ENCODE peak calls at places on chromosomes 2 and 18, in seven cellular contexts. One of them, this sample, is unnamed.

GRCh38 chr2:120486441-120486840 is 140.5 kb downstream of the INHBB start:
- DNase-seq in naive thymus-derived CD4-positive, alpha-beta T cell: no peak
- DNase-seq in spleen: no peak
- DNase-seq in effector memory CD4-positive, alpha-beta T cell: no peak
- DNase-seq in GM23248: no peak
- DNase-seq in upper lobe of right lung: no peak
- DNase-seq in thoracic aorta: no peak
- DNase-seq in this sample: no peak

GRCh38 chr2:226478121-226478809 is 321.4 kb downstream of the IRS1 start:
- DNase-seq in GM23248: peak; percentile 95
- DNase-seq in effector memory CD4-positive, alpha-beta T cell: no peak
- DNase-seq in thoracic aorta: peak; percentile 21
- DNase-seq in spleen: no peak
- DNase-seq in upper lobe of right lung: no peak
- DNase-seq in naive thymus-derived CD4-positive, alpha-beta T cell: no peak
- DNase-seq in this sample: peak; percentile 70

GRCh38 chr2:203394519-203395227 is 66.5 kb downstream of the ABI2 start:
- DNase-seq in thoracic aorta: no peak
- DNase-seq in GM23248: no peak
- DNase-seq in naive thymus-derived CD4-positive, alpha-beta T cell: no peak
- DNase-seq in upper lobe of right lung: no peak
- DNase-seq in spleen: no peak
- DNase-seq in effector memory CD4-positive, alpha-beta T cell: no peak
- DNase-seq in this sample: no peak

GRCh38 chr2:154963509-154963908 is 265.0 kb downstream of the KCNJ3 start:
- DNase-seq in effector memory CD4-positive, alpha-beta T cell: no peak
- DNase-seq in upper lobe of right lung: no peak
- DNase-seq in spleen: no peak
- DNase-seq in naive thymus-derived CD4-positive, alpha-beta T cell: no peak
- DNase-seq in thoracic aorta: no peak
- DNase-seq in GM23248: no peak
- DNase-seq in this sample: no peak

GRCh38 chr2:66512626-66513025 is 77.7 kb downstream of the MEIS1 start:
- DNase-seq in naive thymus-derived CD4-positive, alpha-beta T cell: no peak
- DNase-seq in effector memory CD4-positive, alpha-beta T cell: no peak
- DNase-seq in spleen: no peak
- DNase-seq in upper lobe of right lung: no peak
- DNase-seq in thoracic aorta: no peak
- DNase-seq in GM23248: no peak
- DNase-seq in this sample: no peak

GRCh38 chr2:66428986-66429612 is 5.8 kb upstream of the MEIS1 start:
- DNase-seq in upper lobe of right lung: no peak
- DNase-seq in GM23248: peak; percentile 79
- DNase-seq in spleen: no peak
- DNase-seq in thoracic aorta: no peak
- DNase-seq in naive thymus-derived CD4-positive, alpha-beta T cell: no peak
- DNase-seq in effector memory CD4-positive, alpha-beta T cell: no peak
- DNase-seq in this sample: peak; percentile 67

GRCh38 chr2:190837991-190838390 is 42.6 kb upstream of the GLS start:
- DNase-seq in spleen: no peak
- DNase-seq in thoracic aorta: no peak
- DNase-seq in upper lobe of right lung: no peak
- DNase-seq in effector memory CD4-positive, alpha-beta T cell: no peak
- DNase-seq in naive thymus-derived CD4-positive, alpha-beta T cell: no peak
- DNase-seq in GM23248: peak; percentile 56
- DNase-seq in this sample: no peak

GRCh38 chr2:102442967-102443828 is 20.2 kb downstream of the IL18RAP start:
- DNase-seq in GM23248: peak; percentile 63
- DNase-seq in effector memory CD4-positive, alpha-beta T cell: peak; percentile 3
- DNase-seq in upper lobe of right lung: no peak
- DNase-seq in thoracic aorta: no peak
- DNase-seq in naive thymus-derived CD4-positive, alpha-beta T cell: no peak
- DNase-seq in spleen: no peak
- DNase-seq in this sample: peak; percentile 44

GRCh38 chr18:22398464-22398863 is 19.3 kb downstream of the CTAGE1 start:
- DNase-seq in spleen: no peak
- DNase-seq in GM23248: no peak
- DNase-seq in upper lobe of right lung: no peak
- DNase-seq in thoracic aorta: no peak
- DNase-seq in effector memory CD4-positive, alpha-beta T cell: no peak
- DNase-seq in naive thymus-derived CD4-positive, alpha-beta T cell: no peak
- DNase-seq in this sample: peak; percentile 22

GRCh38 chr2:42566837-42567251 is 1.6 kb upstream of the MTA3 start:
- DNase-seq in thoracic aorta: no peak
- DNase-seq in naive thymus-derived CD4-positive, alpha-beta T cell: no peak
- DNase-seq in upper lobe of right lung: no peak
- DNase-seq in spleen: no peak
- DNase-seq in GM23248: peak; percentile 43
- DNase-seq in effector memory CD4-positive, alpha-beta T cell: no peak
- DNase-seq in this sample: peak; percentile 50

GRCh38 chr2:9138507-9139085 is 68.0 kb upstream of the ASAP2 start:
- DNase-seq in effector memory CD4-positive, alpha-beta T cell: no peak
- DNase-seq in upper lobe of right lung: no peak
- DNase-seq in naive thymus-derived CD4-positive, alpha-beta T cell: no peak
- DNase-seq in spleen: peak; percentile 65
- DNase-seq in thoracic aorta: no peak
- DNase-seq in GM23248: no peak
- DNase-seq in this sample: no peak

GRCh38 chr2:120418174-120418787 is 72.3 kb downstream of the INHBB start:
- DNase-seq in upper lobe of right lung: peak; percentile 25
- DNase-seq in thoracic aorta: no peak
- DNase-seq in spleen: peak; percentile 64
- DNase-seq in GM23248: no peak
- DNase-seq in effector memory CD4-positive, alpha-beta T cell: no peak
- DNase-seq in naive thymus-derived CD4-positive, alpha-beta T cell: no peak
- DNase-seq in this sample: no peak

GRCh38 chr2:45860136-45861106 is 208.9 kb downstream of the PRKCE start:
- DNase-seq in thoracic aorta: peak; percentile 21
- DNase-seq in spleen: no peak
- DNase-seq in naive thymus-derived CD4-positive, alpha-beta T cell: no peak
- DNase-seq in effector memory CD4-positive, alpha-beta T cell: no peak
- DNase-seq in upper lobe of right lung: no peak
- DNase-seq in GM23248: peak; percentile 68
- DNase-seq in this sample: peak; percentile 61

DNA sequence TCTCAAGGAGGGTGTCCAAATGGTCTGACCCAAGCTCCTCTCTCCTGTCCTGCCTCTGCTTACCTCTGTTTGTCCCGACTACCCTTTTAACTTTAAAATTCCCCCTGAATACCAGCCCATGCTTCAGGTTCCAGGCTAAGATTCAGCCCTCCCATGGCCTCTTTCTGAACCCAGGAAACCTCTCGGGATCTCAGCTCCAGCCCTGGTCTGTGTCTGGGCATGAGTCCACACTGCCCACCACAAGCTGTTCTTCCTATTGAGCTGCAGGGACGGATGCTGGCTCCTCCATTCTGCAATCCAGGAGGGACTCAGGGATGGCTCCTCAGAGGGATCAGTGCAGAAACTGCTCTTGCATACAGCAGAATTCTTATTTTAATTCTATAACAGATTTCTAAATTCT is 78.9 kb downstream of the MYT1L start:
- DNase-seq in GM23248: no peak
- DNase-seq in effector memory CD4-positive, alpha-beta T cell: no peak
- DNase-seq in naive thymus-derived CD4-positive, alpha-beta T cell: no peak
- DNase-seq in thoracic aorta: no peak
- DNase-seq in upper lobe of right lung: peak; percentile 3
- DNase-seq in spleen: no peak
- DNase-seq in this sample: no peak
- H3K4me3 ChIP-seq in GM23248: no peak overlapping the region
- H3K4me3 ChIP-seq in effector memory CD4-positive, alpha-beta T cell: no peak overlapping the region
- H3K4me3 ChIP-seq in naive thymus-derived CD4-positive, alpha-beta T cell: no peak overlapping the region
- H3K4me3 ChIP-seq in thoracic aorta: no peak overlapping the region
- H3K4me3 ChIP-seq in upper lobe of right lung: no peak overlapping the region
- H3K4me3 ChIP-seq in spleen: no peak overlapping the region
- H3K4me3 ChIP-seq in this sample: no peak overlapping the region

DNA sequence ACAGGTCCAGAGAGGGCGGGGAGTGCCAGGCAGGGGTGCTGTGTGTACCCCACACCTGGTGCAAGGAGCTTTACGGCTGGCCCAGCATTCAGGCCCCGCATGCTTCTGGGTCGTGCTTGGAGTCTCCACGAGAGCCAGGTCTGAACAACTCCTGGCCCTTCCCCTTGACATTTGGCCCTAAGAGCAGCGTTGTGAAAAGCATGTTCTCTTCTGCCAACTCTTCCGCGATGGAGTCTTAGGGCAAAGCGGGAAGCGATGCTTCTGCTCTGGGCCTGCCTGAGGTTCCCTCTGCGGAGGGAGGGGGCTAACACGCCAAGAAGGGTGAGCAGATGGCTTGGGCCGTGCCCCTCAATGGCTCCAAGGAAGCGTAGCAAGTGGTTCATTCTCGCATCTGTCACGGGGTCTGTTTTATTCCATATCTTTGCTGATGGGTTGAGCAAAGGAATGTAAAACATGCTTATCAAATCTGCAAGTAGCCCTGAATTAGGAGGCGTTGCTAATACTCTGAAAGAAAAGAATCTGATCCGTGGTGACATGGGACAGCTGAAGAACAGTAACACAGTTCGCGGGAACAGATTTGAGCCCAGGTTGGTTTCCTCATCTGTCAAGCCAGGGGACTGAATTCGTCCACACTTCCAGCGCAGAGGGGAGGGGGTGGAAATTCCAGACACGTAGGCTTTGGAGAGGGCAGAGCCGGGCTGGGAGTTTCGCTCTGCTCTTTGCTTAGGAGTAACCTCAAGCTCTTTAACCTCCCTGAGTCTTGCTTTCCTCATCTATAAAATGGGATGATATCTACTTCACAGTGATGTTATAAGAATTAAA is 38.0 kb downstream of the DNMT3A start:
- DNase-seq in upper lobe of right lung: no peak
- DNase-seq in effector memory CD4-positive, alpha-beta T cell: no peak
- DNase-seq in spleen: no peak
- DNase-seq in naive thymus-derived CD4-positive, alpha-beta T cell: no peak
- DNase-seq in GM23248: no peak
- DNase-seq in thoracic aorta: no peak
- DNase-seq in this sample: no peak
- H3K36me3 ChIP-seq in upper lobe of right lung: peaks cover 18% of the 10 kb centered on the region
- H3K36me3 ChIP-seq in effector memory CD4-positive, alpha-beta T cell: peaks cover 36% of the 10 kb centered on the region
- H3K36me3 ChIP-seq in spleen: peaks cover 53% of the 10 kb centered on the region
- H3K36me3 ChIP-seq in naive thymus-derived CD4-positive, alpha-beta T cell: no peaks in the 10 kb centered on the region
- H3K36me3 ChIP-seq in GM23248: no peaks in the 10 kb centered on the region
- H3K36me3 ChIP-seq in thoracic aorta: no peaks in the 10 kb centered on the region
- H3K36me3 ChIP-seq in this sample: peaks cover 2% of the 10 kb centered on the region

GRCh38 chr2:7324706-7325105 is 407.5 kb downstream of the RNF144A start:
- DNase-seq in effector memory CD4-positive, alpha-beta T cell: no peak
- DNase-seq in thoracic aorta: no peak
- DNase-seq in GM23248: no peak
- DNase-seq in spleen: no peak
- DNase-seq in upper lobe of right lung: no peak
- DNase-seq in naive thymus-derived CD4-positive, alpha-beta T cell: no peak
- DNase-seq in this sample: no peak
- H3K4me3 ChIP-seq in effector memory CD4-positive, alpha-beta T cell: no peak overlapping the region
- H3K4me3 ChIP-seq in thoracic aorta: no peak overlapping the region
- H3K4me3 ChIP-seq in GM23248: no peak overlapping the region
- H3K4me3 ChIP-seq in spleen: no peak overlapping the region
- H3K4me3 ChIP-seq in upper lobe of right lung: no peak overlapping the region
- H3K4me3 ChIP-seq in naive thymus-derived CD4-positive, alpha-beta T cell: no peak overlapping the region
- H3K4me3 ChIP-seq in this sample: no peak overlapping the region

GRCh38 chr2:151438506-151438905 is 28.8 kb downstream of the RIF1 start:
- DNase-seq in naive thymus-derived CD4-positive, alpha-beta T cell: no peak
- DNase-seq in spleen: no peak
- DNase-seq in thoracic aorta: no peak
- DNase-seq in effector memory CD4-positive, alpha-beta T cell: no peak
- DNase-seq in upper lobe of right lung: no peak
- DNase-seq in GM23248: no peak
- DNase-seq in this sample: no peak

GRCh38 chr2:151439127-151439526 is 29.4 kb downstream of the RIF1 start:
- DNase-seq in spleen: no peak
- DNase-seq in upper lobe of right lung: no peak
- DNase-seq in effector memory CD4-positive, alpha-beta T cell: no peak
- DNase-seq in GM23248: no peak
- DNase-seq in thoracic aorta: no peak
- DNase-seq in naive thymus-derived CD4-positive, alpha-beta T cell: no peak
- DNase-seq in this sample: no peak

GRCh38 chr2:151437630-151438029 is 27.9 kb downstream of the RIF1 start:
- DNase-seq in GM23248: peak; percentile 36
- DNase-seq in naive thymus-derived CD4-positive, alpha-beta T cell: no peak
- DNase-seq in effector memory CD4-positive, alpha-beta T cell: no peak
- DNase-seq in thoracic aorta: no peak
- DNase-seq in upper lobe of right lung: no peak
- DNase-seq in spleen: no peak
- DNase-seq in this sample: peak; percentile 25
- H3K36me3 ChIP-seq in GM23248: peaks cover 60% of the 10 kb centered on the region
- H3K36me3 ChIP-seq in naive thymus-derived CD4-positive, alpha-beta T cell: peaks cover 23% of the 10 kb centered on the region
- H3K36me3 ChIP-seq in effector memory CD4-positive, alpha-beta T cell: peaks cover 67% of the 10 kb centered on the region
- H3K36me3 ChIP-seq in thoracic aorta: peaks cover 37% of the 10 kb centered on the region
- H3K36me3 ChIP-seq in upper lobe of right lung: peaks cover 97% of the 10 kb centered on the region
- H3K36me3 ChIP-seq in spleen: peaks cover 100% of the 10 kb centered on the region
- H3K36me3 ChIP-seq in this sample: peaks cover 5% of the 10 kb centered on the region

DNA sequence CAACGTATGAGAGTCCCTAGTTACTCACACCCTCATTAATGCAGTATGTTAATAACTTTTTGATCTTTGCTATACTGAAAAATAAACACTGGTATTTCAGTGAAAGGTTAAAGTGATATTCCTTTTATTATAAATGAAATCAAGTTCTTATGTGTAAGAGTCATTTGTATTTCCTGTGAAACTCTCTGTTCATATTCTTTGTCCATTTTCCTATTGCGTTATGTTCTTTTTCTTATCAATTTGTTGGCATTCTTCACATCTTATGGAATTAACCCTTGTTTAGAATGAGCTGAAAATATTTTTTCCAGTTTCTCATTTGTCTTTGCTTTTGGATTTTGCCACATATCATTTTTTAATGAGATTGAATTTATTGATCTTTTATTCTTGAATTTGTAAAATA is 44.8 kb downstream of the NDUFAF7 start:
- DNase-seq in GM23248: no peak
- DNase-seq in upper lobe of right lung: no peak
- DNase-seq in effector memory CD4-positive, alpha-beta T cell: no peak
- DNase-seq in thoracic aorta: no peak
- DNase-seq in spleen: no peak
- DNase-seq in naive thymus-derived CD4-positive, alpha-beta T cell: no peak
- DNase-seq in this sample: no peak
- H3K4me3 ChIP-seq in GM23248: no peak overlapping the region
- H3K4me3 ChIP-seq in upper lobe of right lung: no peak overlapping the region
- H3K4me3 ChIP-seq in effector memory CD4-positive, alpha-beta T cell: no peak overlapping the region
- H3K4me3 ChIP-seq in thoracic aorta: no peak overlapping the region
- H3K4me3 ChIP-seq in spleen: no peak overlapping the region
- H3K4me3 ChIP-seq in naive thymus-derived CD4-positive, alpha-beta T cell: no peak overlapping the region
- H3K4me3 ChIP-seq in this sample: no peak overlapping the region

GRCh38 chr2:159449504-159450124 is 163.1 kb upstream of the WDSUB1 start:
- DNase-seq in effector memory CD4-positive, alpha-beta T cell: no peak
- DNase-seq in GM23248: no peak
- DNase-seq in spleen: no peak
- DNase-seq in thoracic aorta: no peak
- DNase-seq in naive thymus-derived CD4-positive, alpha-beta T cell: no peak
- DNase-seq in upper lobe of right lung: no peak
- DNase-seq in this sample: no peak

GRCh38 chr2:159445307-159445706 is 158.8 kb upstream of the WDSUB1 start:
- DNase-seq in naive thymus-derived CD4-positive, alpha-beta T cell: no peak
- DNase-seq in GM23248: no peak
- DNase-seq in thoracic aorta: no peak
- DNase-seq in effector memory CD4-positive, alpha-beta T cell: no peak
- DNase-seq in spleen: no peak
- DNase-seq in upper lobe of right lung: no peak
- DNase-seq in this sample: no peak

GRCh38 chr2:159446201-159446600 is 159.7 kb upstream of the WDSUB1 start:
- DNase-seq in thoracic aorta: no peak
- DNase-seq in upper lobe of right lung: no peak
- DNase-seq in spleen: no peak
- DNase-seq in GM23248: no peak
- DNase-seq in naive thymus-derived CD4-positive, alpha-beta T cell: no peak
- DNase-seq in effector memory CD4-positive, alpha-beta T cell: no peak
- DNase-seq in this sample: no peak

GRCh38 chr2:159444728-159445127 is 158.2 kb upstream of the WDSUB1 start:
- DNase-seq in spleen: no peak
- DNase-seq in thoracic aorta: no peak
- DNase-seq in upper lobe of right lung: no peak
- DNase-seq in GM23248: no peak
- DNase-seq in effector memory CD4-positive, alpha-beta T cell: no peak
- DNase-seq in naive thymus-derived CD4-positive, alpha-beta T cell: no peak
- DNase-seq in this sample: no peak

GRCh38 chr2:159446817-159447216 is 160.3 kb upstream of the WDSUB1 start:
- DNase-seq in spleen: no peak
- DNase-seq in upper lobe of right lung: no peak
- DNase-seq in naive thymus-derived CD4-positive, alpha-beta T cell: no peak
- DNase-seq in GM23248: no peak
- DNase-seq in thoracic aorta: no peak
- DNase-seq in effector memory CD4-positive, alpha-beta T cell: no peak
- DNase-seq in this sample: no peak
- H3K36me3 ChIP-seq in spleen: peaks cover 67% of the 10 kb centered on the region
- H3K36me3 ChIP-seq in upper lobe of right lung: peaks cover 44% of the 10 kb centered on the region
- H3K36me3 ChIP-seq in naive thymus-derived CD4-positive, alpha-beta T cell: no peaks in the 10 kb centered on the region
- H3K36me3 ChIP-seq in GM23248: peaks cover 29% of the 10 kb centered on the region
- H3K36me3 ChIP-seq in thoracic aorta: peaks cover 16% of the 10 kb centered on the region
- H3K36me3 ChIP-seq in effector memory CD4-positive, alpha-beta T cell: peaks cover 18% of the 10 kb centered on the region
- H3K36me3 ChIP-seq in this sample: peaks cover 8% of the 10 kb centered on the region

This sample was measured in bronchial epithelial cell.